ENCODE peak calls at places on chromosomes 11 and 22, in four cellular contexts. P, S, I and M are unnamed samples.

GRCh38 chr22:26485991-26486390 is 2.3 kb downstream of the SRRD start:
- DNase-seq in S (no peak), P (no peak), I (no peak), M (no peak)

GRCh38 chr11:38791346-38791961 is 2193.4 kb upstream of the RAG2 start:
- DNase-seq in I (peak), S (peak), P (peak), M (no peak)

GRCh38 chr11:71301858-71302533 is 49.6 kb upstream of the SHANK2 start:
- DNase-seq in I (no peak), S (no peak), P (no peak), M (no peak)

GRCh38 chr22:30249049-30250038 is 2.8 kb upstream of the LIF start:
- DNase-seq in S (peak), I (peak), P (no peak), M (no peak)

GRCh38 chr11:2570211-2570811 is 125.5 kb downstream of the KCNQ1 start:
- DNase-seq in P (no peak), I (no peak), S (no peak), M (no peak)

GRCh38 chr11:61730222-61730994 is 22.0 kb upstream of the MYRF start:
- DNase-seq in S (no peak), I (no peak), P (peak), M (no peak)

GRCh38 chr22:36682835-36683234 is 20.7 kb downstream of the CACNG2 start:
- DNase-seq in I (no peak), P (no peak), S (no peak), M (no peak)

GRCh38 chr22:11307996-11308395 is 4220.0 kb upstream of the OR11H1 start:
- DNase-seq in I (no peak), S (no peak), P (no peak), M (no peak)

GRCh38 chr11:23205156-23205871 is 345.0 kb upstream of the CCDC179 start:
- DNase-seq in I (no peak), S (no peak), P (no peak), M (no peak)

GRCh38 chr11:72451836-72452376 is 17.6 kb upstream of the CLPB start:
- DNase-seq in I (no peak), P (no peak), S (no peak), M (no peak)

GRCh38 chr11:128587415-128587814 is at the start of gene ETS1:
- DNase-seq in I (no peak), P (peak), S (no peak), M (no peak)

GRCh38 chr22:41405588-41405987 is 23.8 kb downstream of the TEF start:
- DNase-seq in P (no peak), I (no peak), S (no peak), M (no peak)

GRCh38 chr22:29798318-29798717 is 31.1 kb downstream of the UQCR10 start:
- DNase-seq in I (no peak), S (no peak), P (no peak), M (peak)

GRCh38 chr11:70481625-70482528 is 83.5 kb downstream of the CTTN start:
- DNase-seq in I (no peak), S (no peak), P (peak), M (no peak)

GRCh38 chr11:75597636-75598035 is 35.6 kb downstream of the SERPINH1 start:
- DNase-seq in S (peak), I (peak), P (peak), M (no peak)

GRCh38 chr11:76325149-76325548 is 55.8 kb downstream of the THAP12 start:
- DNase-seq in P (no peak), S (no peak), I (no peak), M (no peak)

GRCh38 chr11:107683807-107684206 is 28.0 kb downstream of the SLN start:
- DNase-seq in I (no peak), P (peak), S (peak), M (no peak)

GRCh38 chr22:40534379-40535188 is 101.9 kb downstream of the MRTFA start:
- DNase-seq in S (no peak), P (no peak), I (no peak), M (peak)

GRCh38 chr11:15189646-15190365 is 75.1 kb downstream of the INSC start:
- DNase-seq in S (no peak), I (no peak), P (no peak), M (no peak)

GRCh38 chr11:6452219-6452618 is 11.4 kb upstream of the HPX start:
- DNase-seq in P (no peak), I (no peak), S (no peak), M (no peak)

GRCh38 chr11:92941676-92942571 is 27.5 kb upstream of the MTNR1B start:
- DNase-seq in S (peak), P (peak), I (peak), M (no peak)

GRCh38 chr11:117837070-117837776 is 12.7 kb upstream of the FXYD2 start:
- DNase-seq in P (no peak), I (no peak), S (no peak), M (no peak)

GRCh38 chr11:130839950-130840666 is 76.2 kb downstream of the SNX19 start:
- DNase-seq in P (no peak), I (no peak), S (no peak), M (no peak)

GRCh38 chr11:118146554-118146953 is 6.1 kb downstream of the SCN4B start:
- DNase-seq in I (no peak), S (no peak), P (no peak), M (no peak)

GRCh38 chr11:117580866-117581265 is 216.2 kb downstream of the DSCAML1 start:
- DNase-seq in I (no peak), S (no peak), P (no peak), M (no peak)

GRCh38 chr11:72012897-72013721 is 14.4 kb downstream of the IL18BP start:
- DNase-seq in I (no peak), S (no peak), P (no peak), M (no peak)

GRCh38 chr11:29005401-29005980 is 897.3 kb downstream of the METTL15 start:
- DNase-seq in P (no peak), S (no peak), I (peak), M (no peak)

GRCh38 chr11:36478700-36479329 is 31.3 kb downstream of the TRAF6 start:
- DNase-seq in P (peak), S (no peak), I (peak), M (no peak)

GRCh38 chr11:84804026-84804425 is 823.1 kb downstream of the DLG2 start:
- DNase-seq in S (no peak), I (no peak), P (no peak), M (no peak)

GRCh38 chr11:132115454-132115853 is 745.0 kb downstream of the NTM start:
- DNase-seq in I (no peak), P (no peak), S (no peak), M (no peak)

GRCh38 chr11:7046474-7046873 is 26.2 kb downstream of the NLRP14 start:
- DNase-seq in S (no peak), P (no peak), I (no peak), M (no peak)

GRCh38 chr11:5521540-5521939 is 5.0 kb upstream of the UBQLNL start:
- DNase-seq in S (no peak), P (no peak), I (no peak), M (no peak)

GRCh38 chr11:115980747-115981475 is 476.7 kb upstream of the CADM1 start:
- DNase-seq in P (no peak), I (no peak), S (no peak), M (no peak)

GRCh38 chr11:6096417-6096816 is 11.1 kb upstream of the OR56B4 start:
- DNase-seq in S (no peak), P (no peak), I (no peak), M (no peak)

GRCh38 chr11:64694821-64695365 is 28.1 kb downstream of the NRXN2 start:
- DNase-seq in I (no peak), P (no peak), S (no peak), M (no peak)

GRCh38 chr11:121544956-121545355 is 92.2 kb upstream of the SORL1-AS1 start:
- DNase-seq in P (no peak), I (no peak), S (no peak), M (no peak)

DNA sequence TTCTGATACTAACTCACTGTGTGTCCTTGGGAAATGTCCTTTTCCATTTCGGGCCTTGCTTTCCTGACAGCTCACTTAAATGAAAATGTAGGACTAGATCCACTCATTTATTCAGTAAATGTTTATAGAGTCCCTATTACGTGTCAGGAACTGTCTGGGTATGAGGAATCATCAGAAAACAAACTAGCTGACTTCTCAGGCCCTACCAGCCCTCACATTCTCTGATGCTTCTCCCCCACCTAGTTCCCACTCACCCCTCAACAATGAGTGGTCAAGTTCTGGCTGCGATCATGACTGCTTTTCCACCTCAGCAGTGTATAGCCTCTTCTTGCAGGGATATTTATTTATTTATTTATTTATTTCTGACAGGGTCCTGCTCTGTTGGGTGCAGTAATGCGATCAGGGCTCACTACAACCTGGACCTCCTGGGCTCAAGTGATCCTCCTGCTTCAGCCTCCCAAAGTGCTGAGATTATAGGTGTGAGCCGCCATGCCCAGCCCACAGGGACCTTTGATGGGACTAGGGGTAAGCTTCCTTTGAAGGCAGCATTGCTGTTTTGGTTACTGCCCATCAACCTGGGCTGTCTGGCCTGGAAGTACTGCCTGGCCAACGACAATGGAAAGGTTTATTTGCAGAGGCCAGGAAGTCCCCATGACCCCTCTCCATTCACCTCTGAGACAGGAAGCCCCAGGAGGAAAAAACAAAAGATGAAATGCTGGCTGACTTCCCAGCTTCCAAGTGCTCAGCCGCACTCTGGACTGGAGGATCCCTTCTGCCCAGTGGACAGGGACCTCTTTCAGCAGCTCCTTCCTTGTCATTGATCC is 33.1 kb upstream of the POLD3 start:
- DNase-seq in S (no peak), P (no peak), I (peak), M (no peak)
- TF ChIP-seq SMC3 in S (no peak), P (no peak), I (no peak), M (no peak)

DNA sequence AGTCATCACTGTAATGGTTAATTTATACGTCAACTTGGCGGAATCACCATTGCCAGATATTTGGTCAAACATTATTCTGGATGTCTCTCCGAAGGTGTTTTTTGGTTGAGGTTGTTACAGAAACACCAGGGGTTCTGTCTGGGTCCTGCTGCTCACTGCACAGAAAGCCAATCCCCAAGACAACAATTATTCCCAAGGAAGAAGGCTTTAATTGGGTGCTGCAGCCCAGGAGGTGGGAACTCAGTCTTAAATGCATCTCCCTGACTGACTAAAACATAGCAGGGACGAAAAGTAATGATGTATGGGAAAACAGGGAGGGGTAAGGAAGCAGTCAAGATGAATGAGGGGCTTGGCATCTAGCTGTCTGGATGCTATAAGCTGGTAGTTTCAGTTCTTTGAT is 331.3 kb downstream of the TBC1D22A start:
- DNase-seq in S (no peak), P (no peak), I (no peak), M (no peak)
- TF ChIP-seq KDM1A in S (no peak), P (no peak), I (no peak), M (no peak)

GRCh38 chr11:120441592-120441991 is 70.0 kb upstream of the GRIK4 start:
- DNase-seq in S (no peak), I (no peak), P (no peak), M (no peak)
- TF ChIP-seq SMC3 in S (no peak), I (no peak), P (no peak), M (no peak)

GRCh38 chr22:49026476-49027121 is 801.1 kb downstream of the BRD1 start:
- DNase-seq in S (no peak), P (peak), I (no peak), M (no peak)

GRCh38 chr22:49025791-49026475 is 801.7 kb downstream of the BRD1 start:
- DNase-seq in S (no peak), I (no peak), P (no peak), M (no peak)

GRCh38 chr22:49023879-49024774 is 803.5 kb downstream of the BRD1 start:
- DNase-seq in S (no peak), P (no peak), I (no peak), M (no peak)

GRCh38 chr22:49023161-49023878 is 804.4 kb downstream of the BRD1 start:
- DNase-seq in S (no peak), I (no peak), P (no peak), M (no peak)

DNA sequence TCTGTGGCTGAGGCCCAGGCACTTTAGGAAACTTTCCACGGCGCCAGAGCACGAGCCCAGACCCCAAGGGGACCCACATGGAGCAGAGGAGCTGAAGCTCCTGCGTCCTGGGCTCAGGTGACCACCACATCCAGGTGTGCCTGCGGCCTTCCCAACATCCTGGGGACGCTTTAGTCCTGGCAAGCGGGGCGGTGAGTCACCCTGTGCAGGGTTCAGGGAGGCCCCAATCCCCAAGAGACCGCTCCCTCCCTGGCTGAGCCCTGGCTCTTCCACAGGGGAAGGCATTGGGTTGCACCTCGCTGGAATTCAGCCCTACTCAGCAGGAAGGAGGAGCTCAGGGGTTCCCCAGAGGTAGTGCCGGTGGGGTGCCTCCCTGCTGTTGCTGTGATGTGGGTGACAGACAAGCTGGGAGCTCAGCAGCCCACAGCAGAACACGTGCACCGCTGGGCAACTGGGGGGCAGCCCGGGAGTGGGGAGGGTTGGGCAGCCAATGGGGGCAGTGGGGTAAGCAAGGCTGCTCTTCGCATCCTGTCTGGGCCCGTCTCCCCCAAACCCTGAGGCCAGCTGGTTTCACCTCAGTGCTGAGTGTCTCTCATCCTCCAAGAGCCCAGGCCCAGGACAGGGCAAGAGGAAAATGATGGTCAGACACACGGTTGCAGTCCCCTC is 802.8 kb downstream of the BRD1 start:
- DNase-seq in I (no peak), P (no peak), S (no peak), M (no peak)
- TF ChIP-seq KDM1A in I (no peak), P (no peak), S (no peak), M (no peak)

GRCh38 chr22:38966942-38967341 is 9.5 kb downstream of the APOBEC3A start:
- DNase-seq in I (no peak), P (no peak), S (no peak), M (no peak)

GRCh38 chr22:38966379-38966700 is 8.9 kb downstream of the APOBEC3A start:
- DNase-seq in S (peak), I (no peak), P (no peak), M (no peak)

GRCh38 chr22:38965614-38966378 is 8.4 kb downstream of the APOBEC3A start:
- DNase-seq in I (no peak), P (no peak), S (peak), M (no peak)

GRCh38 chr22:38968801-38969200 is 11.4 kb downstream of the APOBEC3A start:
- DNase-seq in I (no peak), P (no peak), S (no peak), M (no peak)

GRCh38 chr22:38967451-38968450 is 10.3 kb downstream of the APOBEC3A start:
- DNase-seq in I (no peak), P (no peak), S (peak), M (no peak)
- TF ChIP-seq SMC3 in I (no peak), P (no peak), S (no peak), M (no peak)

GRCh38 chr22:27507935-27508504 is 293.5 kb downstream of the MN1 start:
- DNase-seq in S (no peak), P (no peak), I (no peak), M (no peak)
- TF ChIP-seq KDM1A in S (no peak), P (no peak), I (no peak), M (no peak)

GRCh38 chr22:46661221-46661851 is 41.1 kb downstream of the GRAMD4 start:
- DNase-seq in P (peak), I (no peak), S (no peak), M (no peak)
- TF ChIP-seq SMC3 in P (no peak), I (no peak), S (no peak), M (no peak)